ENCODE peak calls at places on chromosomes 2 and 18, in five cellular contexts. K is stomach, L is transverse colon, Y is H1, S is HCT116. A is an unnamed sample.

GRCh38 chr2:226673314-226673723 is 126.3 kb downstream of the IRS1 start:
- DNase-seq in L (peak; percentile 50), K (peak; percentile 63), Y (no peak), S (peak; percentile 98), A (no peak)

GRCh38 chr2:207188601-207189000 is 22.9 kb upstream of the KLF7 start:
- DNase-seq in L (no peak), Y (no peak), S (no peak), K (no peak), A (no peak)

GRCh38 chr2:28568533-28568932 is 72.7 kb downstream of the PLB1 start:
- DNase-seq in S (no peak), Y (no peak), K (no peak), L (no peak), A (no peak)

GRCh38 chr2:150630587-150631235 is 143.2 kb upstream of the RND3 start:
- DNase-seq in K (no peak), S (no peak), L (no peak), Y (no peak), A (no peak)

GRCh38 chr18:55587341-55588000 is 521 bp downstream of the TCF4 start:
- DNase-seq in Y (no peak), K (no peak), L (no peak), S (no peak), A (no peak)

GRCh38 chr18:24530630-24531111 is 70.2 kb downstream of the HRH4 start:
- DNase-seq in S (peak; percentile 42), L (no peak), K (no peak), Y (no peak), A (no peak)

GRCh38 chr2:220445429-220446105 is 818.1 kb downstream of the SLC4A3 start:
- DNase-seq in S (no peak), K (no peak), L (no peak), Y (no peak), A (no peak)

GRCh38 chr2:121324601-121325000 is 39.6 kb upstream of the TFCP2L1 start:
- DNase-seq in L (no peak), S (no peak), K (peak; percentile 3), Y (no peak), A (no peak)

GRCh38 chr18:78825168-78825567 is 154.4 kb upstream of the SALL3 start:
- DNase-seq in Y (no peak), L (no peak), S (no peak), K (no peak), A (no peak)

GRCh38 chr18:55018602-55019001 is 59.3 kb upstream of the CCDC68 start:
- DNase-seq in L (no peak), K (no peak), Y (no peak), S (no peak), A (no peak)

GRCh38 chr2:217270801-217271121 is 410.9 kb upstream of the TNP1 start:
- DNase-seq in Y (no peak), S (no peak), L (no peak), K (no peak), A (no peak)

GRCh38 chr18:31667185-31667584 is 17.2 kb downstream of the B4GALT6 start:
- DNase-seq in Y (no peak), S (no peak), K (no peak), L (no peak), A (no peak)

GRCh38 chr18:23890589-23890988 is 124.0 kb upstream of the TTC39C start:
- DNase-seq in Y (no peak), S (no peak), K (no peak), L (no peak), A (no peak)

GRCh38 chr2:71744781-71745180 is 291.4 kb downstream of the DYSF start:
- DNase-seq in L (no peak), K (no peak), Y (no peak), S (no peak), A (no peak)

GRCh38 chr2:65153515-65153914 is 23.6 kb upstream of the RAB1A start:
- DNase-seq in L (no peak), K (no peak), Y (no peak), S (no peak), A (no peak)

GRCh38 chr2:217277646-217278048 is 417.8 kb upstream of the TNP1 start:
- DNase-seq in K (no peak), Y (no peak), L (peak; percentile 12), S (no peak), A (peak; percentile 20)

GRCh38 chr2:230913812-230914211 is 11.2 kb downstream of the GPR55 start:
- DNase-seq in L (no peak), S (no peak), Y (no peak), K (peak; percentile 17), A (no peak)

GRCh38 chr2:197079414-197079813 is 152.9 kb upstream of the PGAP1 start:
- DNase-seq in S (no peak), K (no peak), L (no peak), Y (no peak), A (no peak)

DNA sequence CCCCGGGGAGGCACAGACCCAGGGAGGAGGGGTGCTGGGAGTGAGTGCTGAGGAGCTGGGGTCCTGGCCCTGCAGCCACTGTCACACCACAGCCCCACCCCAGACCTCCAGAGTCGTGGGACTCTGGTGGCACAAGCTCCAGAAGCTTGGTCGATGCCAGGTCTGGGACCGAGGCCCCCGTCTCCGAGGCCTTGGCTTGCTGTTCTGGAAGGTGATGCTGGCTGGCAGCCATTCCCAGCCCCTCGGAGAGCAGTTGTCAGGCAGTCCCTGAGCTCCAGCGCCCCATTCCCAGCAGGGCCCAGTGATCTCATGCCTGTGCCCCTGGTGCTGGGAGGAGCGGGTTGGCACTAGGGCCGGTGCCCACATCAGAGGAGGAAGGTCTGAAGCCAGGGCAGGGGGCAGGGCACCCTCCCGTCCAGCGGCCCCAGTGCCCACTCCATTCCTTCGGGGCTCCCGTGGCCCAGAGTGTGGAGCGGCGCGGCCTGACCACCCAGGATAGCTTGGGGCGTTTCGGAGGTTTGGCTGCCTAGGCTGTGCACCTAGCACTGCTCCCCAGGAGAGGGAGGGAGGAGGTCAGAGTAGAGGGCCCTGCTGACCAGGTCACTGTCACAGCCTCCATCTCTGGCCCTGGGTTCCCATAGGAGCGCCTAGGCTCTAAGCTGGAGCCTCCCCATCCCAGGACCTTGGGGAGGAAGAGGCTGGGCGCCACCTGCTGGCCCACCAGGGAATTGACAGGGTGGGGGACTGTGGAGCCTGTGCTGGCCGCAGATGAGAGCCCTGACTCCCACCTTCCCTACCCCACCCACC is 16.8 kb upstream of the ALPI start:
- DNase-seq in K (peak; percentile 50), Y (no peak), S (no peak), L (peak; percentile 45), A (no peak)
- H3K27me3 ChIP-seq in K (no peaks in the 10 kb centered on the region), Y (no peaks in the 10 kb centered on the region), S (no peaks in the 10 kb centered on the region), L (peaks cover 5% of the 10 kb centered on the region), A (peaks cover 4% of the 10 kb centered on the region)

GRCh38 chr2:576292-576691 is 100.9 kb downstream of the TMEM18 start:
- DNase-seq in S (no peak), Y (no peak), L (no peak), K (no peak), A (no peak)

GRCh38 chr2:575030-575727 is 102.0 kb downstream of the TMEM18 start:
- DNase-seq in Y (no peak), S (no peak), K (no peak), L (no peak), A (no peak)

GRCh38 chr2:573025-573424 is 104.2 kb downstream of the TMEM18 start:
- DNase-seq in K (no peak), L (no peak), S (no peak), Y (no peak), A (no peak)

GRCh38 chr2:573805-574392 is 103.3 kb downstream of the TMEM18 start:
- DNase-seq in Y (no peak), L (no peak), S (no peak), K (no peak), A (no peak)

DNA sequence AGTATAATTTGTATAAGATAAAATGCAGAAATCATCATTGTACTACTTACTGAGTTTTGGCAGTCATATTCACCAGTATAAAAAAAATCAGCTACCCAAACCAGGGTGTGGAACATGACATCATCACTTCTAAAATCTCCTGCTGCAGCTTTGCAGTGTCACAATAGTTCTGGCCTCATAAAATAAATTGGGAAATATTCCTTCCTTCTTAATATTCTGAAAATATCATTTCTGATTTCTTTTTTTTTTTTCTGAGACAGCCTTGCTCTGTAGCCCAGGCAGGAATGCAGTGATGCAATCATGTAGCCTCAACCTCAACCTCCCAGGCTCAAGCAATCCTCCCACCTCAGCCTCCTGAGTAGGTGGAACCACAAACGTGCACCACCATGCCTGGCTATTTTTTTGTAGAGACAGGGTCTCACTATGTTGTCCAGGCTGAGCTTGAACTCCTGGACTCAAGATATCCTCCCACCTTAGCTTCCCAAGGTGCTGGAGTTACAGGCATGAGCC is 101.4 kb downstream of the TMEM18 start:
- DNase-seq in K (no peak), Y (no peak), S (no peak), L (no peak), A (no peak)
- H3K9me3 ChIP-seq in K (peaks cover 15% of the 10 kb centered on the region), Y (no peaks in the 10 kb centered on the region), S (no peaks in the 10 kb centered on the region), L (no peaks in the 10 kb centered on the region), A (no peaks in the 10 kb centered on the region)

GRCh38 chr2:235763816-235764215 is 270.0 kb downstream of the AGAP1 start:
- DNase-seq in Y (no peak), S (no peak), K (no peak), L (no peak), A (no peak)

GRCh38 chr2:235769046-235769445 is 275.2 kb downstream of the AGAP1 start:
- DNase-seq in S (no peak), L (no peak), K (no peak), Y (no peak), A (no peak)

GRCh38 chr2:235765181-235765820 is 271.5 kb downstream of the AGAP1 start:
- DNase-seq in K (no peak), S (peak; percentile 55), L (no peak), Y (no peak), A (no peak)

GRCh38 chr2:235768606-235769005 is 274.8 kb downstream of the AGAP1 start:
- DNase-seq in L (no peak), Y (no peak), K (no peak), S (no peak), A (no peak)

DNA sequence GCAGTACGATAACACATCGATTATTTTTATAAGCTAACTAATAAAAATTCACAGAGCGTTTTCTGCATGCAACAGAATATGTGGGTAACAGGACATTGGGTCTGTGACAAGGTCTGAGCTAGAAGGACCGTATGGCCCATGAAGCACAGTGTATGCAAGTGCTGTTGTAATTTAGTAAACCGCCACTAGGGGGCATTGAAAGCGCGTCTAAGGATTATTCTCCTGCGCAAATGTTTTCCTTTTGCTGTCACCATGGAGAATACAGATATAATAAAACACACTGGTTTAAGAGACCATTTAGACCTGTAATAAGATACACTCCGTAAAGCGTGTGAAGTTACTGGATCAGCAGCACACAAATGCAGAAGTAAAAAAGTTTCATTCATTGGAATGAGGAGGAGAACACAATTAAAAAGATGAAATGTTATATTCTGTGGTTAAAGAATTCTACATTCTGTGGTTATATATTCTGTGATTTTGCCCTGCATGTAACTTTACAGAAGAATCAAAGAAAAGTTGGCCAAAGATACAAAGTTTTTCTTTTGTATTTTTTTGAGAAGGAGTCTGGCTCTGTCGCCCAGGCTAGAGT is 272.5 kb downstream of the AGAP1 start:
- DNase-seq in S (peak; percentile 62), L (peak; percentile 73), K (peak; percentile 65), Y (no peak), A (no peak)
- TF ChIP-seq POLR2AphosphoS5 in S (no peak), L (no peak), K (no peak), Y (no peak), A (no peak)

DNA sequence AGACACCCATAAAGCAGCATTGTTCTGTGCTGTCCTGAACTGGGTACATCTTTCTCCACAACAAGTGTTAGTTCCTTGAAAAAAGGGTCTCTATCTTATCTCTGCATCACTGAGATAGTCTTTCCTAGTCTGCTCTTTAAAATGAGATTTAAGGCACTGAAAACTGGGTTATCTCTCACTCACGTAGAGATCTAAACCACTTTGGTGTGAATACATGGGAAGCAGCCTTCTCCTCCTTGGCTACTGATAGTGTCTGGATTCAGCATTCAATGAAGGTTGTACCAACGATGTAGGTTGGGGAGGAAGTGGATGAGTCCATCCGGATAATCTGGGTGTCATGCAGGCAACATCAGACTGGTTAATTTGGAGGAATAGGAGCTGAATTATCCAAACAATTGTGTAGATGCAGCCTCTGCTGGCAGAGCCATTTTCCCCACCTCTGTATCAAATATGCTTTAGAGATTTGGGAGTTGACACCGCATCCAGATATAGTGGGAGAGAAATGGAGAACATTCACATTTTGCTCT is 15.9 kb upstream of the SIX3 start:
- DNase-seq in K (no peak), Y (no peak), S (no peak), L (no peak), A (no peak)
- H3K27me3 ChIP-seq in K (peaks cover 33% of the 10 kb centered on the region), Y (peaks cover 34% of the 10 kb centered on the region), S (peaks cover 13% of the 10 kb centered on the region), L (peaks cover 100% of the 10 kb centered on the region), A (peaks cover 83% of the 10 kb centered on the region)